ENCODE peak calls at places on chromosomes 1 and 21, in nine cellular contexts. One of them, this sample, is unnamed.

GRCh38 chr1:160503087-160503486 is 20.0 kb downstream of the SLAMF6 start:
- DNase-seq in stimulated activated CD8-positive, alpha-beta memory T cell treated with anti-CD3 and anti-CD28 coated beads, Interleukin-4, amount 100 ng/mL, for 24 hours: no peak
- DNase-seq in foreskin keratinocyte: no peak
- DNase-seq in lung microvascular endothelial cell: no peak
- DNase-seq in ovary: no peak
- DNase-seq in CD4-positive, alpha-beta memory T cell: no peak
- DNase-seq in NCI-H460: no peak
- DNase-seq in NCI-H1694: no peak
- DNase-seq in T-helper 2 cell: no peak
- DNase-seq in this sample: no peak

GRCh38 chr21:44872568-44873355 is 728 bp downstream of the PTTG1IP start:
- DNase-seq in stimulated activated CD8-positive, alpha-beta memory T cell treated with anti-CD3 and anti-CD28 coated beads, Interleukin-4, amount 100 ng/mL, for 24 hours: no peak
- DNase-seq in foreskin keratinocyte: no peak
- DNase-seq in lung microvascular endothelial cell: peak; percentile 67
- DNase-seq in ovary: peak; percentile 41
- DNase-seq in CD4-positive, alpha-beta memory T cell: peak; percentile 29
- DNase-seq in NCI-H460: no peak
- DNase-seq in NCI-H1694: no peak
- DNase-seq in T-helper 2 cell: no peak
- DNase-seq in this sample: no peak

GRCh38 chr1:38577385-38577784 is 282.2 kb downstream of the RRAGC start:
- DNase-seq in stimulated activated CD8-positive, alpha-beta memory T cell treated with anti-CD3 and anti-CD28 coated beads, Interleukin-4, amount 100 ng/mL, for 24 hours: no peak
- DNase-seq in foreskin keratinocyte: no peak
- DNase-seq in lung microvascular endothelial cell: no peak
- DNase-seq in ovary: no peak
- DNase-seq in CD4-positive, alpha-beta memory T cell: no peak
- DNase-seq in NCI-H460: no peak
- DNase-seq in NCI-H1694: no peak
- DNase-seq in T-helper 2 cell: no peak
- DNase-seq in this sample: no peak

GRCh38 chr1:87329756-87330200 is 1.1 kb downstream of the LMO4 start:
- DNase-seq in stimulated activated CD8-positive, alpha-beta memory T cell treated with anti-CD3 and anti-CD28 coated beads, Interleukin-4, amount 100 ng/mL, for 24 hours: no peak
- DNase-seq in foreskin keratinocyte: peak; percentile 8
- DNase-seq in lung microvascular endothelial cell: peak; percentile 32
- DNase-seq in ovary: no peak
- DNase-seq in CD4-positive, alpha-beta memory T cell: peak; percentile 32
- DNase-seq in NCI-H460: no peak
- DNase-seq in NCI-H1694: no peak
- DNase-seq in T-helper 2 cell: no peak
- DNase-seq in this sample: no peak

GRCh38 chr21:41761211-41762181 is 5.4 kb downstream of the RIPK4 start:
- DNase-seq in stimulated activated CD8-positive, alpha-beta memory T cell treated with anti-CD3 and anti-CD28 coated beads, Interleukin-4, amount 100 ng/mL, for 24 hours: no peak
- DNase-seq in foreskin keratinocyte: no peak
- DNase-seq in lung microvascular endothelial cell: peak; percentile 21
- DNase-seq in ovary: no peak
- DNase-seq in CD4-positive, alpha-beta memory T cell: no peak
- DNase-seq in NCI-H460: peak; percentile 65
- DNase-seq in NCI-H1694: no peak
- DNase-seq in T-helper 2 cell: no peak
- DNase-seq in this sample: no peak

GRCh38 chr1:20478072-20478660 is 7.8 kb downstream of the CAMK2N1 start:
- DNase-seq in stimulated activated CD8-positive, alpha-beta memory T cell treated with anti-CD3 and anti-CD28 coated beads, Interleukin-4, amount 100 ng/mL, for 24 hours: no peak
- DNase-seq in foreskin keratinocyte: no peak
- DNase-seq in lung microvascular endothelial cell: no peak
- DNase-seq in ovary: no peak
- DNase-seq in CD4-positive, alpha-beta memory T cell: no peak
- DNase-seq in NCI-H460: no peak
- DNase-seq in NCI-H1694: no peak
- DNase-seq in T-helper 2 cell: no peak
- DNase-seq in this sample: no peak

GRCh38 chr1:53606197-53607095 is 132.5 kb downstream of the GLIS1 start:
- DNase-seq in stimulated activated CD8-positive, alpha-beta memory T cell treated with anti-CD3 and anti-CD28 coated beads, Interleukin-4, amount 100 ng/mL, for 24 hours: no peak
- DNase-seq in foreskin keratinocyte: no peak
- DNase-seq in lung microvascular endothelial cell: no peak
- DNase-seq in ovary: no peak
- DNase-seq in CD4-positive, alpha-beta memory T cell: no peak
- DNase-seq in NCI-H460: no peak
- DNase-seq in NCI-H1694: no peak
- DNase-seq in T-helper 2 cell: no peak
- DNase-seq in this sample: no peak

GRCh38 chr1:207004931-207005830 is 27.4 kb downstream of the C1orf116 start:
- DNase-seq in stimulated activated CD8-positive, alpha-beta memory T cell treated with anti-CD3 and anti-CD28 coated beads, Interleukin-4, amount 100 ng/mL, for 24 hours: no peak
- DNase-seq in foreskin keratinocyte: peak; percentile 64
- DNase-seq in lung microvascular endothelial cell: peak; percentile 61
- DNase-seq in ovary: no peak
- DNase-seq in CD4-positive, alpha-beta memory T cell: peak; percentile 16
- DNase-seq in NCI-H460: peak; percentile 75
- DNase-seq in NCI-H1694: peak; percentile 6
- DNase-seq in T-helper 2 cell: peak; percentile 7
- DNase-seq in this sample: peak; percentile 59

GRCh38 chr21:32727478-32727727 is 410 bp downstream of the SYNJ1 start:
- DNase-seq in stimulated activated CD8-positive, alpha-beta memory T cell treated with anti-CD3 and anti-CD28 coated beads, Interleukin-4, amount 100 ng/mL, for 24 hours: no peak
- DNase-seq in foreskin keratinocyte: no peak
- DNase-seq in lung microvascular endothelial cell: no peak
- DNase-seq in ovary: no peak
- DNase-seq in CD4-positive, alpha-beta memory T cell: no peak
- DNase-seq in NCI-H460: no peak
- DNase-seq in NCI-H1694: no peak
- DNase-seq in T-helper 2 cell: no peak
- DNase-seq in this sample: no peak

GRCh38 chr1:206933333-206933945 is 11.7 kb upstream of the FCMR start:
- DNase-seq in stimulated activated CD8-positive, alpha-beta memory T cell treated with anti-CD3 and anti-CD28 coated beads, Interleukin-4, amount 100 ng/mL, for 24 hours: peak; percentile 61
- DNase-seq in foreskin keratinocyte: no peak
- DNase-seq in lung microvascular endothelial cell: peak; percentile 31
- DNase-seq in ovary: no peak
- DNase-seq in CD4-positive, alpha-beta memory T cell: peak; percentile 69
- DNase-seq in NCI-H460: peak; percentile 24
- DNase-seq in NCI-H1694: no peak
- DNase-seq in T-helper 2 cell: peak; percentile 57
- DNase-seq in this sample: no peak

GRCh38 chr1:52674497-52675384 is 23.4 kb downstream of the COA7 start:
- DNase-seq in stimulated activated CD8-positive, alpha-beta memory T cell treated with anti-CD3 and anti-CD28 coated beads, Interleukin-4, amount 100 ng/mL, for 24 hours: no peak
- DNase-seq in foreskin keratinocyte: peak; percentile 67
- DNase-seq in lung microvascular endothelial cell: peak; percentile 47
- DNase-seq in ovary: no peak
- DNase-seq in CD4-positive, alpha-beta memory T cell: no peak
- DNase-seq in NCI-H460: no peak
- DNase-seq in NCI-H1694: no peak
- DNase-seq in T-helper 2 cell: no peak
- DNase-seq in this sample: no peak

GRCh38 chr1:156816561-156817328 is at the start of gene SH2D2A:
- DNase-seq in stimulated activated CD8-positive, alpha-beta memory T cell treated with anti-CD3 and anti-CD28 coated beads, Interleukin-4, amount 100 ng/mL, for 24 hours: peak; percentile 90
- DNase-seq in foreskin keratinocyte: peak; percentile 68
- DNase-seq in lung microvascular endothelial cell: no peak
- DNase-seq in ovary: no peak
- DNase-seq in CD4-positive, alpha-beta memory T cell: peak; percentile 96
- DNase-seq in NCI-H460: peak; percentile 90
- DNase-seq in NCI-H1694: no peak
- DNase-seq in T-helper 2 cell: peak; percentile 86
- DNase-seq in this sample: no peak

GRCh38 chr1:62778208-62778607 is 5.7 kb upstream of the ATG4C start:
- DNase-seq in stimulated activated CD8-positive, alpha-beta memory T cell treated with anti-CD3 and anti-CD28 coated beads, Interleukin-4, amount 100 ng/mL, for 24 hours: no peak
- DNase-seq in foreskin keratinocyte: peak; percentile 66
- DNase-seq in lung microvascular endothelial cell: no peak
- DNase-seq in ovary: no peak
- DNase-seq in CD4-positive, alpha-beta memory T cell: no peak
- DNase-seq in NCI-H460: no peak
- DNase-seq in NCI-H1694: no peak
- DNase-seq in T-helper 2 cell: no peak
- DNase-seq in this sample: no peak

GRCh38 chr1:23303524-23303923 is 40.6 kb downstream of the HNRNPR start:
- DNase-seq in stimulated activated CD8-positive, alpha-beta memory T cell treated with anti-CD3 and anti-CD28 coated beads, Interleukin-4, amount 100 ng/mL, for 24 hours: no peak
- DNase-seq in foreskin keratinocyte: no peak
- DNase-seq in lung microvascular endothelial cell: no peak
- DNase-seq in ovary: no peak
- DNase-seq in CD4-positive, alpha-beta memory T cell: no peak
- DNase-seq in NCI-H460: no peak
- DNase-seq in NCI-H1694: no peak
- DNase-seq in T-helper 2 cell: no peak
- DNase-seq in this sample: no peak